ENCODE peak calls at places on chromosomes 6 and 20, in five cellular contexts. F is HCT116, R is PC-3, W is H1, E is GM12878. M is an unnamed sample.

GRCh38 chr6:167742719-167743303 is 83.9 kb upstream of the AFDN start:
- DNase-seq in F (peak; percentile 0), R (peak; percentile 7), W (no peak), E (no peak), M (no peak)

GRCh38 chr20:4869290-4870193 is 131.8 kb downstream of the SLC23A2 start:
- DNase-seq in F (no peak), R (peak; percentile 92), W (no peak), E (no peak), M (peak; percentile 48)

GRCh38 chr6:170107606-170108222 is 183.2 kb downstream of the DLL1 start:
- DNase-seq in F (no peak), R (no peak), W (no peak), E (no peak), M (no peak)

GRCh38 chr6:149860513-149860833 is 3.7 kb downstream of the LRP11 start:
- DNase-seq in F (no peak), R (no peak), W (no peak), E (no peak), M (no peak)

GRCh38 chr6:88629838-88630462 is 333.5 kb downstream of the RNGTT start:
- DNase-seq in F (no peak), R (no peak), W (peak; percentile 19), E (no peak), M (no peak)

GRCh38 chr6:148738939-148739821 is 7.7 kb upstream of the UST start:
- DNase-seq in F (no peak), R (no peak), W (no peak), E (no peak), M (no peak)

GRCh38 chr6:84867521-84867920 is 103.1 kb upstream of the TBX18 start:
- DNase-seq in F (no peak), R (peak; percentile 5), W (no peak), E (no peak), M (no peak)

GRCh38 chr6:21935561-21936028 is 342.0 kb downstream of the SOX4 start:
- DNase-seq in F (peak; percentile 27), R (peak; percentile 69), W (peak; percentile 33), E (no peak), M (peak; percentile 52)

GRCh38 chr6:95413789-95414188 is 163.5 kb upstream of the MANEA start:
- DNase-seq in F (no peak), R (no peak), W (no peak), E (no peak), M (no peak)

GRCh38 chr6:86537311-86537861 is 399.9 kb upstream of the HTR1E start:
- DNase-seq in F (no peak), R (no peak), W (no peak), E (no peak), M (no peak)

GRCh38 chr6:63964347-63964746 is 328.7 kb downstream of the PHF3 start:
- DNase-seq in F (no peak), R (no peak), W (no peak), E (no peak), M (no peak)

GRCh38 chr20:58702859-58703648 is 10.5 kb downstream of the NPEPL1 start:
- DNase-seq in F (no peak), R (no peak), W (no peak), E (no peak), M (no peak)

GRCh38 chr6:108169801-108170606 is 4.2 kb downstream of the NR2E1 start:
- DNase-seq in F (no peak), R (no peak), W (no peak), E (no peak), M (no peak)

GRCh38 chr20:33313686-33314314 is 30.8 kb downstream of the BPIFB1 start:
- DNase-seq in F (no peak), R (no peak), W (no peak), E (no peak), M (no peak)

GRCh38 chr6:85390775-85391174 is 59.1 kb upstream of the NT5E start:
- DNase-seq in F (no peak), R (no peak), W (no peak), E (no peak), M (no peak)

GRCh38 chr6:27617046-27617687 is 144.3 kb upstream of the ZNF184 start:
- DNase-seq in F (no peak), R (peak; percentile 38), W (no peak), E (no peak), M (no peak)

GRCh38 chr6:76671751-76672150 is 599.3 kb upstream of the IMPG1 start:
- DNase-seq in F (no peak), R (no peak), W (no peak), E (no peak), M (no peak)

GRCh38 chr20:56934888-56935287 is 305.8 kb downstream of the TFAP2C start:
- DNase-seq in F (no peak), R (no peak), W (no peak), E (no peak), M (no peak)

GRCh38 chr6:130829333-130829910 is 2.2 kb downstream of the SMLR1 start:
- DNase-seq in F (no peak), R (no peak), W (no peak), E (no peak), M (no peak)

GRCh38 chr6:113361014-113361645 is 496.0 kb upstream of the MARCKS start:
- DNase-seq in F (peak; percentile 66), R (peak; percentile 81), W (no peak), E (no peak), M (no peak)

GRCh38 chr6:11427827-11428245 is 109.7 kb upstream of the TMEM170B start:
- DNase-seq in F (no peak), R (peak; percentile 69), W (no peak), E (no peak), M (no peak)

GRCh38 chr6:11425876-11426275 is 111.7 kb upstream of the TMEM170B start:
- DNase-seq in F (no peak), R (no peak), W (no peak), E (no peak), M (no peak)

GRCh38 chr6:11426571-11426970 is 111.0 kb upstream of the TMEM170B start:
- DNase-seq in F (no peak), R (no peak), W (no peak), E (no peak), M (no peak)

GRCh38 chr6:11428351-11428750 is 109.2 kb upstream of the TMEM170B start:
- DNase-seq in F (no peak), R (no peak), W (no peak), E (no peak), M (no peak)

DNA sequence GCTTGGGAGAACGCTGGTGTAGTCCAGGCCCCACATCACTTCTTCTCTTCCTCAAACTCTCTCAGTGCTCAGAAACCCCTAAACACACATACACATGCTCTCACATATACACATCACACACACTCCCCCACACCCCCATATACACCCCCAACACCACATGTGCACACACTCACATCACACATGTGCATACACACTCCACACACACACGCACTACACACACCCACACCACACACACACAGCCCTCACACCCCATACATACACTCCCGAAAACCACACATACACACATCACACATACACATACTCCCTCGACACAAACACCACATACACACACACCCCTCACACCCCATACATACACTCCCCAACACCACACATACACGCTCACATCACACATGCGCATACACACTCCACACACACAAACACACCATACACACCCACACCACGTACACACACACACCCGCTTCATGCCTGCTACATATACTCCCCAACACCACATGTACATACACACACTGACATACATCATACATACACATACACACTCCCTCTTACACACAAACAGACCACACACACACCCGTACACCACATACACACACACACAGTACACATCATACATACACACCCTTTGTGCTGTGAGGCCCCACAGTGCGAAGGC is 110.3 kb upstream of the TMEM170B start:
- DNase-seq in F (no peak), R (no peak), W (no peak), E (no peak), M (no peak)
- H3K4me1 ChIP-seq in F (peaks cover under 1% of the 10 kb centered on the region), R (peaks cover 74% of the 10 kb centered on the region), W (no peaks in the 10 kb centered on the region), E (peaks cover 32% of the 10 kb centered on the region), M (no peaks in the 10 kb centered on the region)

DNA sequence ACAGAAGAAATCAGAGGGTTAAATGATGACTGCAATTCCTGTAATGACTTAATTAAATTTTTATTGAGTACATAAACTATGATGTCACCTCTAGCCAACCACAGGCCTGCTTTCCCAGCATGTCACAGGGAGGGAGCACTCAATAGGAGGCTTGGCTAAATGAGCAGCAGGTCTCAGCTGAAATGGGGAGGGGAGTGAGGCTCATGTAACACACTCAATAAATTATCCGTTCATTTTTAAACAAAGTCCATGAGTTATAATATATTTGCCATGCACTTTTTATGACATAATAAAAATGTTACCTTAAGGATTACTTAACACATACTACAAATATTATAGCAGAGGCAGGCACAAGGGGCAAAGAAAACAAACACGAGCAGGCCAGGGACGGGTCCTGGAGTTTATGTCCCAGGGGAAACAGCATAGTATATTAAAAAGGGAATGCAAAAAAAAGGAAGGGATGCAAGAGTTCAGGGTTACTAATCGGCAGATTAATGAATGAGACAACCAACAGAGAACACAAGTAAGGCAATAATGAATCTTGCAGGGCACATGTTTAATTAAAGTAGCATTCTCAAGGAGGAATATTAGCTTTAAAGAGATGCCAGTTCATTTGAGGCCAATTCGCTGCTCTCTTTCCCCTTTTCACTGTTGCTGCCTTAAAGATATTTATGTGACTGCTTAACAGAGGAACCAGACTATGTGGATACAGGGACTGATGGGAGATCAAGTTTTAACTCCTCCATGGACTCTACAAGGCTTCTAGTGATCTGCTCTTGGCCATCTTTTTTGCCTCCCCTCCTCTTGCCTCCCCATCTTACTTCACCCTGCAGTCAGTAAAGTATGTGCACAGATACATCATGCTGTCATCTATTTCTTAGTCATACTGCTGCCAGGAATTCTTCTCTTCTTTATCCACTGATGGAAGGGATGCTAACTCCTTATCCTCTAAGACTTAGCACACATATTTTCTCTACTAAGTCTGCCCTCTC is 27.3 kb upstream of the FAM83C start:
- DNase-seq in F (no peak), R (peak; percentile 62), W (no peak), E (no peak), M (no peak)
- H3K27ac ChIP-seq in F (peak overlapping the region; percentile 69), R (peak overlapping the region; percentile 95), W (no peak overlapping the region), E (no peak overlapping the region), M (peak overlapping the region; percentile 81)

GRCh38 chr20:53738039-53738944 is 144.7 kb upstream of the ZNF217 start:
- DNase-seq in F (no peak), R (peak; percentile 98), W (peak; percentile 49), E (no peak), M (peak; percentile 41)

GRCh38 chr20:53735536-53736050 is 142.0 kb upstream of the ZNF217 start:
- DNase-seq in F (no peak), R (peak; percentile 98), W (no peak), E (no peak), M (no peak)

GRCh38 chr20:53737404-53738038 is 143.9 kb upstream of the ZNF217 start:
- DNase-seq in F (no peak), R (peak; percentile 29), W (no peak), E (no peak), M (no peak)

GRCh38 chr20:53736757-53737403 is 143.2 kb upstream of the ZNF217 start:
- DNase-seq in F (no peak), R (peak; percentile 49), W (no peak), E (peak; percentile 79), M (no peak)

DNA sequence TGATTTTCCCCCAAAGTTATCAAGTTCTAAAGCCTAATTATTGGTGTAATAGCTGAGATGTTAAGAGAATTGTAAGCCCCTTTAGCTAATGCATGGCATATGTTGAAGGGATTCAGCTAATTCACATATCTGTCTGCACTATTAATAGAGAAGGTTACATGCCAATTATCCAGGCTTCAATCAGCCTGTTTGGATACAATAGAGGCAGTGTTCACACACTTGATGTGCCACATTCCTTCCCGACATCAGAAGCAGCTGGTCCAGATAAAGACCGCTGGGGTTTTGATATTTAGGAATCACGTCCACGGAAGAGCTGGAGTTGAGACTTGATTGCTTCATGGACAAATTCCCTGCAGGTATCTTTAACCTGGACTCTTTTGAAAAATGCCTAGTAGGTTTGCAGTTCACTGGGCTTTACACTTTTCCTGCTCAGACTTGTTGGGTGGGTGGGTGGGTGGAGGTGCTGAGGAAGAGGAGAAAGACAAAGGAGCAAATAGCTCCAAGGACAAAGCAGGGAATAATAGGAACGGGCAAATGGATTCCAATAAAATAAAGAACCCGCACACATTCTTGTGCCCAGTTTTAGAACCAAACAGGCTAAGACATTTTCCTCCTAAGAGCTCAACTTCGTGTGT is 142.6 kb upstream of the ZNF217 start:
- DNase-seq in F (no peak), R (peak; percentile 41), W (no peak), E (no peak), M (no peak)
- H3K9ac ChIP-seq in F (no peak overlapping the region), R (peak overlapping the region; percentile 73), W (peak overlapping the region; percentile 59), E (peak overlapping the region; percentile 68), M (no peak overlapping the region)

GRCh38 chr6:33698494-33698893 is 13.0 kb downstream of the UQCC2 start:
- DNase-seq in F (no peak), R (no peak), W (no peak), E (no peak), M (no peak)
- H3K4me1 ChIP-seq in F (peaks cover 4% of the 10 kb centered on the region), R (peaks cover 43% of the 10 kb centered on the region), W (no peaks in the 10 kb centered on the region), E (peaks cover 20% of the 10 kb centered on the region), M (no peaks in the 10 kb centered on the region)

M was measured in colonic mucosa.